ENCODE peak calls at places on chromosomes 2 and 18, in eight cellular contexts. One of them, this sample, is unnamed.

GRCh38 chr2:133486706-133487305 is 81.5 kb downstream of the NCKAP5 start:
- DNase-seq in GM23248: no peak
- DNase-seq in tibial artery: no peak
- DNase-seq in spleen: no peak
- DNase-seq in fibroblast of lung: peak; percentile 66
- DNase-seq in psoas muscle: no peak
- DNase-seq in stomach: no peak
- DNase-seq in transverse colon: no peak
- DNase-seq in this sample: no peak

GRCh38 chr2:8456149-8457091 is 225.4 kb upstream of the ID2 start:
- DNase-seq in psoas muscle: no peak
- DNase-seq in stomach: peak; percentile 31
- DNase-seq in spleen: no peak
- DNase-seq in tibial artery: no peak
- DNase-seq in transverse colon: no peak
- DNase-seq in fibroblast of lung: no peak
- DNase-seq in GM23248: no peak
- DNase-seq in this sample: no peak

GRCh38 chr2:111050701-111051376 is 69.9 kb upstream of the BCL2L11 start:
- DNase-seq in GM23248: no peak
- DNase-seq in stomach: no peak
- DNase-seq in psoas muscle: no peak
- DNase-seq in fibroblast of lung: no peak
- DNase-seq in spleen: no peak
- DNase-seq in tibial artery: no peak
- DNase-seq in transverse colon: no peak
- DNase-seq in this sample: no peak

GRCh38 chr2:128695646-128696240 is 377.1 kb upstream of the HS6ST1 start:
- DNase-seq in psoas muscle: no peak
- DNase-seq in transverse colon: no peak
- DNase-seq in fibroblast of lung: no peak
- DNase-seq in GM23248: no peak
- DNase-seq in stomach: no peak
- DNase-seq in tibial artery: no peak
- DNase-seq in spleen: no peak
- DNase-seq in this sample: no peak

GRCh38 chr2:99425022-99425421 is 64.8 kb downstream of the REV1 start:
- DNase-seq in GM23248: peak; percentile 65
- DNase-seq in stomach: peak; percentile 36
- DNase-seq in psoas muscle: no peak
- DNase-seq in transverse colon: no peak
- DNase-seq in spleen: no peak
- DNase-seq in tibial artery: no peak
- DNase-seq in fibroblast of lung: peak; percentile 59
- DNase-seq in this sample: no peak

GRCh38 chr2:197306691-197307030 is 3.9 kb downstream of the ANKRD44 start:
- DNase-seq in GM23248: peak; percentile 71
- DNase-seq in stomach: peak; percentile 73
- DNase-seq in transverse colon: peak; percentile 26
- DNase-seq in fibroblast of lung: peak; percentile 35
- DNase-seq in tibial artery: peak; percentile 57
- DNase-seq in psoas muscle: peak; percentile 75
- DNase-seq in spleen: no peak
- DNase-seq in this sample: no peak

GRCh38 chr2:3223080-3223923 is 154.3 kb downstream of the EIPR1 start:
- DNase-seq in fibroblast of lung: peak; percentile 79
- DNase-seq in GM23248: peak; percentile 53
- DNase-seq in psoas muscle: no peak
- DNase-seq in transverse colon: no peak
- DNase-seq in spleen: no peak
- DNase-seq in tibial artery: no peak
- DNase-seq in stomach: no peak
- DNase-seq in this sample: no peak

GRCh38 chr2:221767106-221767878 is 195.2 kb upstream of the EPHA4 start:
- DNase-seq in tibial artery: no peak
- DNase-seq in GM23248: peak; percentile 43
- DNase-seq in transverse colon: no peak
- DNase-seq in stomach: no peak
- DNase-seq in fibroblast of lung: peak; percentile 38
- DNase-seq in psoas muscle: no peak
- DNase-seq in spleen: no peak
- DNase-seq in this sample: no peak

GRCh38 chr2:29844713-29845320 is 76.6 kb downstream of the ALK start:
- DNase-seq in spleen: no peak
- DNase-seq in GM23248: peak; percentile 67
- DNase-seq in psoas muscle: no peak
- DNase-seq in fibroblast of lung: peak; percentile 30
- DNase-seq in transverse colon: no peak
- DNase-seq in tibial artery: no peak
- DNase-seq in stomach: no peak
- DNase-seq in this sample: no peak

GRCh38 chr2:60544980-60545560 is 8.4 kb downstream of the BCL11A start:
- DNase-seq in GM23248: no peak
- DNase-seq in psoas muscle: no peak
- DNase-seq in tibial artery: no peak
- DNase-seq in fibroblast of lung: no peak
- DNase-seq in stomach: no peak
- DNase-seq in spleen: no peak
- DNase-seq in transverse colon: no peak
- DNase-seq in this sample: no peak
- H3K4me3 ChIP-seq in GM23248: no peak overlapping the region
- H3K4me3 ChIP-seq in psoas muscle: no peak overlapping the region
- H3K4me3 ChIP-seq in tibial artery: no peak overlapping the region
- H3K4me3 ChIP-seq in fibroblast of lung: no peak overlapping the region
- H3K4me3 ChIP-seq in stomach: no peak overlapping the region
- H3K4me3 ChIP-seq in spleen: no peak overlapping the region
- H3K4me3 ChIP-seq in transverse colon: no peak overlapping the region
- H3K4me3 ChIP-seq in this sample: no peak overlapping the region

GRCh38 chr2:36574560-36574959 is 23.4 kb downstream of the FEZ2 start:
- DNase-seq in spleen: no peak
- DNase-seq in fibroblast of lung: no peak
- DNase-seq in stomach: no peak
- DNase-seq in transverse colon: no peak
- DNase-seq in psoas muscle: no peak
- DNase-seq in tibial artery: no peak
- DNase-seq in GM23248: no peak
- DNase-seq in this sample: no peak

GRCh38 chr2:36570416-36570815 is 27.6 kb downstream of the FEZ2 start:
- DNase-seq in psoas muscle: no peak
- DNase-seq in fibroblast of lung: peak; percentile 47
- DNase-seq in tibial artery: no peak
- DNase-seq in stomach: no peak
- DNase-seq in transverse colon: no peak
- DNase-seq in GM23248: peak; percentile 63
- DNase-seq in spleen: no peak
- DNase-seq in this sample: no peak

GRCh38 chr2:36572054-36572751 is 25.8 kb downstream of the FEZ2 start:
- DNase-seq in spleen: no peak
- DNase-seq in fibroblast of lung: no peak
- DNase-seq in stomach: no peak
- DNase-seq in psoas muscle: no peak
- DNase-seq in GM23248: no peak
- DNase-seq in tibial artery: no peak
- DNase-seq in transverse colon: no peak
- DNase-seq in this sample: no peak

GRCh38 chr2:36572752-36573125 is 25.2 kb downstream of the FEZ2 start:
- DNase-seq in spleen: no peak
- DNase-seq in GM23248: no peak
- DNase-seq in transverse colon: no peak
- DNase-seq in stomach: no peak
- DNase-seq in tibial artery: no peak
- DNase-seq in psoas muscle: no peak
- DNase-seq in fibroblast of lung: no peak
- DNase-seq in this sample: no peak

GRCh38 chr2:36573165-36573564 is 24.8 kb downstream of the FEZ2 start:
- DNase-seq in fibroblast of lung: no peak
- DNase-seq in transverse colon: no peak
- DNase-seq in psoas muscle: no peak
- DNase-seq in stomach: no peak
- DNase-seq in tibial artery: no peak
- DNase-seq in GM23248: no peak
- DNase-seq in spleen: no peak
- DNase-seq in this sample: no peak
- H3K36me3 ChIP-seq in fibroblast of lung: peaks cover 2% of the 10 kb centered on the region
- H3K36me3 ChIP-seq in transverse colon: no peaks in the 10 kb centered on the region
- H3K36me3 ChIP-seq in psoas muscle: peaks cover 5% of the 10 kb centered on the region
- H3K36me3 ChIP-seq in stomach: peaks cover 36% of the 10 kb centered on the region
- H3K36me3 ChIP-seq in tibial artery: peaks cover 4% of the 10 kb centered on the region
- H3K36me3 ChIP-seq in GM23248: peaks cover 53% of the 10 kb centered on the region
- H3K36me3 ChIP-seq in spleen: peaks cover 34% of the 10 kb centered on the region
- H3K36me3 ChIP-seq in this sample: peaks cover 20% of the 10 kb centered on the region

GRCh38 chr2:165874445-165875039 is 79.0 kb downstream of the TTC21B start:
- DNase-seq in GM23248: peak; percentile 80
- DNase-seq in spleen: no peak
- DNase-seq in psoas muscle: no peak
- DNase-seq in tibial artery: no peak
- DNase-seq in fibroblast of lung: peak; percentile 61
- DNase-seq in transverse colon: no peak
- DNase-seq in stomach: no peak
- DNase-seq in this sample: no peak

GRCh38 chr2:165876269-165876668 is 77.3 kb downstream of the TTC21B start:
- DNase-seq in spleen: no peak
- DNase-seq in tibial artery: no peak
- DNase-seq in GM23248: no peak
- DNase-seq in transverse colon: no peak
- DNase-seq in fibroblast of lung: no peak
- DNase-seq in psoas muscle: no peak
- DNase-seq in stomach: no peak
- DNase-seq in this sample: no peak

GRCh38 chr2:165876712-165877111 is 76.9 kb downstream of the TTC21B start:
- DNase-seq in spleen: no peak
- DNase-seq in GM23248: peak; percentile 52
- DNase-seq in fibroblast of lung: peak; percentile 45
- DNase-seq in transverse colon: no peak
- DNase-seq in stomach: no peak
- DNase-seq in psoas muscle: no peak
- DNase-seq in tibial artery: no peak
- DNase-seq in this sample: no peak

GRCh38 chr2:165872101-165872791 is 78.2 kb upstream of the GALNT3 start:
- DNase-seq in GM23248: no peak
- DNase-seq in spleen: no peak
- DNase-seq in tibial artery: no peak
- DNase-seq in psoas muscle: no peak
- DNase-seq in stomach: no peak
- DNase-seq in fibroblast of lung: peak; percentile 4
- DNase-seq in transverse colon: no peak
- DNase-seq in this sample: no peak

GRCh38 chr2:165877565-165878550 is 75.7 kb downstream of the TTC21B start:
- DNase-seq in transverse colon: no peak
- DNase-seq in fibroblast of lung: peak; percentile 61
- DNase-seq in tibial artery: no peak
- DNase-seq in psoas muscle: no peak
- DNase-seq in stomach: no peak
- DNase-seq in spleen: no peak
- DNase-seq in GM23248: peak; percentile 73
- DNase-seq in this sample: no peak
- H3K4me3 ChIP-seq in transverse colon: no peak overlapping the region
- H3K4me3 ChIP-seq in fibroblast of lung: no peak overlapping the region
- H3K4me3 ChIP-seq in tibial artery: no peak overlapping the region
- H3K4me3 ChIP-seq in psoas muscle: no peak overlapping the region
- H3K4me3 ChIP-seq in stomach: no peak overlapping the region
- H3K4me3 ChIP-seq in spleen: no peak overlapping the region
- H3K4me3 ChIP-seq in GM23248: no peak overlapping the region
- H3K4me3 ChIP-seq in this sample: no peak overlapping the region

GRCh38 chr2:38776531-38776930 is 1.5 kb upstream of the GEMIN6 start:
- DNase-seq in tibial artery: no peak
- DNase-seq in GM23248: no peak
- DNase-seq in fibroblast of lung: no peak
- DNase-seq in psoas muscle: no peak
- DNase-seq in stomach: no peak
- DNase-seq in spleen: no peak
- DNase-seq in transverse colon: no peak
- DNase-seq in this sample: no peak
- H3K36me3 ChIP-seq in tibial artery: peaks cover 7% of the 10 kb centered on the region
- H3K36me3 ChIP-seq in GM23248: peaks cover 6% of the 10 kb centered on the region
- H3K36me3 ChIP-seq in fibroblast of lung: no peaks in the 10 kb centered on the region
- H3K36me3 ChIP-seq in psoas muscle: no peaks in the 10 kb centered on the region
- H3K36me3 ChIP-seq in stomach: peaks cover 17% of the 10 kb centered on the region
- H3K36me3 ChIP-seq in spleen: peaks cover 3% of the 10 kb centered on the region
- H3K36me3 ChIP-seq in transverse colon: no peaks in the 10 kb centered on the region
- H3K36me3 ChIP-seq in this sample: peaks cover 13% of the 10 kb centered on the region

GRCh38 chr18:23036611-23037259 is 98.5 kb upstream of the CABLES1 start:
- DNase-seq in psoas muscle: no peak
- DNase-seq in spleen: no peak
- DNase-seq in tibial artery: no peak
- DNase-seq in transverse colon: no peak
- DNase-seq in stomach: no peak
- DNase-seq in GM23248: no peak
- DNase-seq in fibroblast of lung: no peak
- DNase-seq in this sample: no peak

GRCh38 chr18:23043803-23044376 is 91.4 kb upstream of the CABLES1 start:
- DNase-seq in GM23248: no peak
- DNase-seq in fibroblast of lung: no peak
- DNase-seq in psoas muscle: no peak
- DNase-seq in tibial artery: no peak
- DNase-seq in transverse colon: no peak
- DNase-seq in spleen: no peak
- DNase-seq in stomach: no peak
- DNase-seq in this sample: no peak

GRCh38 chr18:23037646-23038045 is 97.6 kb upstream of the CABLES1 start:
- DNase-seq in fibroblast of lung: no peak
- DNase-seq in psoas muscle: no peak
- DNase-seq in spleen: no peak
- DNase-seq in transverse colon: no peak
- DNase-seq in stomach: no peak
- DNase-seq in tibial artery: no peak
- DNase-seq in GM23248: no peak
- DNase-seq in this sample: no peak

GRCh38 chr18:23038712-23039111 is 96.6 kb upstream of the CABLES1 start:
- DNase-seq in GM23248: peak; percentile 86
- DNase-seq in spleen: no peak
- DNase-seq in transverse colon: no peak
- DNase-seq in stomach: no peak
- DNase-seq in psoas muscle: no peak
- DNase-seq in fibroblast of lung: peak; percentile 50
- DNase-seq in tibial artery: no peak
- DNase-seq in this sample: no peak

GRCh38 chr18:23042133-23042532 is 93.2 kb upstream of the CABLES1 start:
- DNase-seq in tibial artery: no peak
- DNase-seq in transverse colon: no peak
- DNase-seq in psoas muscle: no peak
- DNase-seq in fibroblast of lung: no peak
- DNase-seq in stomach: no peak
- DNase-seq in GM23248: peak; percentile 16
- DNase-seq in spleen: no peak
- DNase-seq in this sample: no peak
- H3K4me3 ChIP-seq in tibial artery: no peak overlapping the region
- H3K4me3 ChIP-seq in transverse colon: no peak overlapping the region
- H3K4me3 ChIP-seq in psoas muscle: no peak overlapping the region
- H3K4me3 ChIP-seq in fibroblast of lung: no peak overlapping the region
- H3K4me3 ChIP-seq in stomach: no peak overlapping the region
- H3K4me3 ChIP-seq in GM23248: no peak overlapping the region
- H3K4me3 ChIP-seq in spleen: no peak overlapping the region
- H3K4me3 ChIP-seq in this sample: no peak overlapping the region

This sample was measured in WERI-Rb-1.